ENCODE peak calls at places on chromosome 15, in five cellular contexts. C is SK-N-MC, B is IMR-90, I is fibroblast of lung, J is mammary epithelial cell. V is an unnamed sample.

GRCh38 chr15:73873889-73874511 is 636 bp downstream of the TBC1D21 start:
- DNase-seq in C (peak; percentile 6), J (peak; percentile 25), B (peak; percentile 68), I (peak; percentile 44), V (no peak)

GRCh38 chr15:67120839-67121540 is 55.6 kb downstream of the SMAD3 start:
- DNase-seq in J (peak; percentile 88), I (peak; percentile 92), C (no peak), B (peak; percentile 97), V (peak; percentile 98)

GRCh38 chr15:51818156-51818555 is 11.3 kb upstream of the TMOD3 start:
- DNase-seq in J (no peak), I (no peak), C (no peak), B (no peak), V (no peak)

GRCh38 chr15:98804057-98804380 is 155.7 kb downstream of the IGF1R start:
- DNase-seq in I (no peak), B (peak; percentile 17), J (no peak), C (no peak), V (no peak)

GRCh38 chr15:58487724-58488120 is 55.9 kb downstream of the LIPC start:
- DNase-seq in C (no peak), J (no peak), B (no peak), I (no peak), V (no peak)

GRCh38 chr15:78327442-78327841 is 12.7 kb upstream of the CRABP1 start:
- DNase-seq in I (no peak), C (no peak), J (no peak), B (no peak), V (no peak)

GRCh38 chr15:95646892-95647291 is 683.6 kb upstream of the NR2F2 start:
- DNase-seq in C (no peak), B (no peak), I (no peak), J (no peak), V (no peak)

GRCh38 chr15:66675456-66675855 is 26.6 kb upstream of the SMAD6 start:
- DNase-seq in J (no peak), B (no peak), I (no peak), C (no peak), V (no peak)

GRCh38 chr15:28918141-28918983 is 32.6 kb downstream of the APBA2 start:
- DNase-seq in J (peak; percentile 11), I (no peak), B (no peak), C (no peak), V (no peak)

GRCh38 chr15:60076055-60076454 is 71.9 kb downstream of the FOXB1 start:
- DNase-seq in C (no peak), I (no peak), B (no peak), J (no peak), V (no peak)

GRCh38 chr15:70017796-70018195 is 79.9 kb downstream of the TLE3 start:
- DNase-seq in B (no peak), I (no peak), C (no peak), J (no peak), V (no peak)

GRCh38 chr15:69305204-69305931 is 6.7 kb downstream of the PAQR5 start:
- DNase-seq in C (no peak), I (peak; percentile 93), B (peak; percentile 96), J (peak; percentile 70), V (peak; percentile 94)

GRCh38 chr15:81372571-81372970 is 1.4 kb downstream of the TMC3 start:
- DNase-seq in B (no peak), C (no peak), I (no peak), J (no peak), V (no peak)

GRCh38 chr15:62482715-62483429 is 317.8 kb upstream of the C2CD4B start:
- DNase-seq in J (peak; percentile 35), C (no peak), I (peak; percentile 59), B (peak; percentile 65), V (no peak)

GRCh38 chr15:48507416-48508065 is 138.0 kb downstream of the FBN1 start:
- DNase-seq in I (peak; percentile 59), J (peak; percentile 37), B (peak; percentile 60), C (peak; percentile 5), V (no peak)

GRCh38 chr15:85000189-85000864 is 18.7 kb downstream of the PDE8A start:
- DNase-seq in J (no peak), B (peak; percentile 74), I (no peak), C (no peak), V (no peak)

GRCh38 chr15:57406040-57406772 is 29.9 kb downstream of the CGNL1 start:
- DNase-seq in I (peak; percentile 10), B (peak; percentile 19), J (no peak), C (no peak), V (no peak)

GRCh38 chr15:60021589-60022378 is 17.7 kb downstream of the FOXB1 start:
- DNase-seq in C (no peak), I (peak; percentile 47), B (no peak), J (peak; percentile 68), V (no peak)

GRCh38 chr15:90345859-90346258 is 6.2 kb upstream of the ZNF774 start:
- DNase-seq in I (no peak), J (no peak), C (no peak), B (no peak), V (no peak)

GRCh38 chr15:68154923-68155559 is 50.1 kb downstream of the CALML4 start:
- DNase-seq in J (peak; percentile 42), I (peak; percentile 56), B (peak; percentile 70), C (peak; percentile 45), V (no peak)

GRCh38 chr15:70713547-70714414 is 49.6 kb downstream of the UACA start:
- DNase-seq in C (no peak), B (peak; percentile 34), J (no peak), I (peak; percentile 88), V (no peak)

GRCh38 chr15:74046275-74046674 is 36.1 kb downstream of the GOLGA6A start:
- DNase-seq in I (no peak), C (no peak), B (no peak), J (no peak), V (peak; percentile 68)

GRCh38 chr15:66389859-66390382 is 3.2 kb downstream of the MAP2K1 start:
- DNase-seq in I (peak; percentile 15), C (no peak), J (peak; percentile 74), B (peak; percentile 12), V (no peak)

GRCh38 chr15:85407421-85408269 is 27.2 kb downstream of the AKAP13 start:
- DNase-seq in J (peak; percentile 95), C (no peak), I (peak; percentile 95), B (peak; percentile 90), V (no peak)

GRCh38 chr15:79853492-79854328 is 43.1 kb downstream of the MTHFS start:
- DNase-seq in I (peak; percentile 84), J (peak; percentile 81), B (peak; percentile 93), C (peak; percentile 64), V (no peak)

GRCh38 chr15:66233487-66234415 is 19.8 kb downstream of the MEGF11 start:
- DNase-seq in I (peak; percentile 3), C (no peak), J (peak; percentile 26), B (no peak), V (no peak)

GRCh38 chr15:68375191-68375631 is 56.8 kb downstream of the ITGA11 start:
- DNase-seq in I (no peak), B (no peak), C (no peak), J (no peak), V (peak; percentile 37)

GRCh38 chr15:90437516-90437915 is 49.5 kb downstream of the IQGAP1 start:
- DNase-seq in I (no peak), B (no peak), J (no peak), C (no peak), V (no peak)

GRCh38 chr15:85533949-85534543 is 153.6 kb downstream of the AKAP13 start:
- DNase-seq in C (no peak), J (peak; percentile 38), I (no peak), B (no peak), V (no peak)

GRCh38 chr15:98525625-98526024 is 122.7 kb upstream of the IGF1R start:
- DNase-seq in B (no peak), J (no peak), C (no peak), I (no peak), V (no peak)

GRCh38 chr15:45120081-45120972 is 6.2 kb downstream of the DUOXA2 start:
- DNase-seq in B (no peak), J (no peak), I (no peak), C (no peak), V (peak; percentile 45)

GRCh38 chr15:68420186-68420684 is 11.7 kb downstream of the ITGA11 start:
- DNase-seq in J (no peak), I (peak; percentile 52), B (no peak), C (no peak), V (no peak)

GRCh38 chr15:97026781-97027180 is 696.3 kb downstream of the NR2F2 start:
- DNase-seq in B (no peak), I (peak; percentile 22), C (no peak), J (no peak), V (no peak)

GRCh38 chr15:25177955-25178801 is 223.4 kb downstream of the SNRPN start:
- DNase-seq in I (no peak), J (no peak), C (no peak), B (no peak), V (peak; percentile 58)

GRCh38 chr15:40595773-40596172 is 1.7 kb downstream of the KNL1 start:
- DNase-seq in C (no peak), J (peak; percentile 2), B (no peak), I (no peak), V (no peak)
- H3K9ac ChIP-seq in C (peak overlapping the region; percentile 9), J (no peak overlapping the region), B (no peak overlapping the region), I (no peak overlapping the region), V (no peak overlapping the region)

DNA sequence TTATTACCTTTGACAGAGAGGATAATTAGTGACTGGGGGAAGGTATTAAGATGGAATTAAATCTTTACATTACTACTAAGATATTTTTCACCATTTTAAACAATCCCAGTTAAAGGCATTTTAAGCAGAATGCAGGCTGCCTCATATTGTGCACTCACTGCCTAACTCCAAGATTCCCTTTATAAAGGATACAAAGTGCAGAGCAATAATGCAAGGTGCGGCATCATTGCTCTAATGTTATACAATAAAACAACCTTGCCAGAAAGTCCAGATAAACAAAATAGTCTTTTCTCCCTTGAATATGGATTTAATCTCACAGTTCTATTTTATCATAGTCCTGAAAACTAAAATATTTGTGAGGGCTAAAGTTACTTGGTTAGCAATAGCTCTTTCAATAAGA is 1031.6 kb upstream of the SEMA6D start:
- DNase-seq in C (no peak), B (no peak), J (no peak), I (no peak), V (no peak)
- H3K36me3 ChIP-seq in C (no peaks in the 10 kb centered on the region), B (no peaks in the 10 kb centered on the region), J (no peaks in the 10 kb centered on the region), I (no peaks in the 10 kb centered on the region), V (no peaks in the 10 kb centered on the region)

GRCh38 chr15:49898097-49898496 is 220.9 kb downstream of the ATP8B4 start:
- DNase-seq in J (no peak), B (no peak), C (no peak), I (no peak), V (no peak)
- H3K9ac ChIP-seq in J (no peak overlapping the region), B (no peak overlapping the region), C (no peak overlapping the region), I (no peak overlapping the region), V (no peak overlapping the region)

DNA sequence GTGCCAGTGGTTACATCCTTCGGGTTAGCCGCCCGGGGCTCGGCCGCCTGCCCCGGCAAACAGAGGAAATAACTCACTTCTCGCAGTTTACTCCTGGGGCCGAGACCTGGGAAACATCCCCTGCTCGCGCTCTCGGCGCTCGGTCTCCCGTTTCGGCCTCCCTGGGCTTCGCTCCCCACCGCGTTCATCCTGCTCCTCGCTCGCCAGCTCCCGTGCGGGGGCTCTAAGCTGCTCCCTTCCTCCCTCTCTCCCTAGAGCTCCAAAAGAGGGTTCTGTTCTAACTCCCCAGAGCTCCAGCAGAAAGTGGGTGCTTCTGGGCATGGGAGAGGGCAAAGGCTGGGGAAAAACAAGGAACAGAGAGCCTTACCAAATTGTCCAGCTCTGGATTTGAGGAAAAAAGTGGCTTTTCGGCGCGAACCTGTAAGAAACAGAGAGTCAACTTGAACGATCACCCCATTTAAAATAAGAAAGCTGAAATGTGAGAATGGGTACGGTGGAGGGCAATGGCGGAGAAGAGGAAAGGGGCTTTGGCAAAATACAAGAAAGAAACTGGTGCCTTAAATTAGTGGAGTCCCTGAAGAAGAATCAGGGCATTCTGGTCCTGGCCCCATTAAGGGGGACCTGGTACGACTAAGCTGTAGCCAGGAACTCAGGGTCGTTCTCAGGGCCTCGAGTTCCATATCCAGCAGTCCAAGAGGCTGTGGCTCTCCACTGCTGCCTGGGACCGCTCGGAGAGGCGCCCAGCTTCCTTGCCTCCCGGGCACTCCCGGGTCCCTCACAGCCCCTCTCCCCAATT is 5.0 kb downstream of the MEIS2 start:
- DNase-seq in C (no peak), B (no peak), I (no peak), J (no peak), V (peak; percentile 60)
- H3K36me3 ChIP-seq in C (peaks cover 40% of the 10 kb centered on the region), B (peaks cover 29% of the 10 kb centered on the region), I (peaks cover 10% of the 10 kb centered on the region), J (no peaks in the 10 kb centered on the region), V (no peaks in the 10 kb centered on the region)

V was measured in kidney.